ENCODE peak calls at places on chromosomes 2 and 18, in five cellular contexts. One of them, this sample, is unnamed.

GRCh38 chr18:23682472-23682871 is 6.8 kb upstream of the LAMA3 start:
- DNase-seq in substantia nigra: no peak
- DNase-seq in globus pallidus: no peak
- DNase-seq in left ventricle myocardium inferior: no peak
- DNase-seq in WTC11: no peak
- DNase-seq in this sample: no peak

GRCh38 chr2:96124406-96125265 is 8.3 kb upstream of the ADRA2B start:
- DNase-seq in substantia nigra: no peak
- DNase-seq in globus pallidus: no peak
- DNase-seq in left ventricle myocardium inferior: no peak
- DNase-seq in WTC11: no peak
- DNase-seq in this sample: no peak

GRCh38 chr2:111227716-111228141 is 107.0 kb downstream of the BCL2L11 start:
- DNase-seq in substantia nigra: no peak
- DNase-seq in globus pallidus: no peak
- DNase-seq in left ventricle myocardium inferior: no peak
- DNase-seq in WTC11: peak
- DNase-seq in this sample: no peak

GRCh38 chr2:29663266-29663665 is 258.1 kb downstream of the ALK start:
- DNase-seq in substantia nigra: no peak
- DNase-seq in globus pallidus: no peak
- DNase-seq in left ventricle myocardium inferior: no peak
- DNase-seq in WTC11: no peak
- DNase-seq in this sample: no peak

GRCh38 chr18:35005963-35006577 is 35.1 kb upstream of the MAPRE2 start:
- DNase-seq in substantia nigra: no peak
- DNase-seq in globus pallidus: peak
- DNase-seq in left ventricle myocardium inferior: no peak
- DNase-seq in WTC11: no peak
- DNase-seq in this sample: no peak

GRCh38 chr2:95158441-95158840 is 1.2 kb downstream of the ZNF514 start:
- DNase-seq in substantia nigra: no peak
- DNase-seq in globus pallidus: no peak
- DNase-seq in left ventricle myocardium inferior: no peak
- DNase-seq in WTC11: no peak
- DNase-seq in this sample: no peak

GRCh38 chr2:70988726-70989648 is 5.7 kb downstream of the TEX261 start:
- DNase-seq in substantia nigra: no peak
- DNase-seq in globus pallidus: no peak
- DNase-seq in left ventricle myocardium inferior: no peak
- DNase-seq in WTC11: no peak
- DNase-seq in this sample: peak

GRCh38 chr2:239791727-239792648 is 233.2 kb downstream of the NDUFA10 start:
- DNase-seq in substantia nigra: no peak
- DNase-seq in globus pallidus: no peak
- DNase-seq in left ventricle myocardium inferior: no peak
- DNase-seq in WTC11: no peak
- DNase-seq in this sample: peak

GRCh38 chr18:75735291-75735690 is 307.8 kb upstream of the SMIM21 start:
- DNase-seq in substantia nigra: no peak
- DNase-seq in globus pallidus: no peak
- DNase-seq in left ventricle myocardium inferior: no peak
- DNase-seq in WTC11: no peak
- DNase-seq in this sample: no peak

GRCh38 chr2:227871375-227871788 is at the start of gene DAW1:
- DNase-seq in substantia nigra: peak
- DNase-seq in globus pallidus: no peak
- DNase-seq in left ventricle myocardium inferior: peak
- DNase-seq in WTC11: peak
- DNase-seq in this sample: peak

GRCh38 chr2:32812316-32812715 is 134.4 kb upstream of the LTBP1 start:
- DNase-seq in substantia nigra: no peak
- DNase-seq in globus pallidus: no peak
- DNase-seq in left ventricle myocardium inferior: no peak
- DNase-seq in WTC11: no peak
- DNase-seq in this sample: no peak

GRCh38 chr18:36536426-36536825 is 238.9 kb downstream of the FHOD3 start:
- DNase-seq in substantia nigra: no peak
- DNase-seq in globus pallidus: no peak
- DNase-seq in left ventricle myocardium inferior: no peak
- DNase-seq in WTC11: peak
- DNase-seq in this sample: no peak

GRCh38 chr2:239357954-239358754 is 42.7 kb downstream of the HDAC4 start:
- DNase-seq in substantia nigra: no peak
- DNase-seq in globus pallidus: peak
- DNase-seq in left ventricle myocardium inferior: no peak
- DNase-seq in WTC11: no peak
- DNase-seq in this sample: peak

GRCh38 chr2:26555246-26556133 is 77.6 kb upstream of the OTOF start:
- DNase-seq in substantia nigra: no peak
- DNase-seq in globus pallidus: no peak
- DNase-seq in left ventricle myocardium inferior: no peak
- DNase-seq in WTC11: no peak
- DNase-seq in this sample: peak

GRCh38 chr2:109062558-109063325 is 66.3 kb upstream of the SH3RF3 start:
- DNase-seq in substantia nigra: no peak
- DNase-seq in globus pallidus: no peak
- DNase-seq in left ventricle myocardium inferior: no peak
- DNase-seq in WTC11: no peak
- DNase-seq in this sample: no peak

GRCh38 chr2:124333789-124334188 is 308.7 kb downstream of the CNTNAP5 start:
- DNase-seq in substantia nigra: no peak
- DNase-seq in globus pallidus: no peak
- DNase-seq in left ventricle myocardium inferior: no peak
- DNase-seq in WTC11: no peak
- DNase-seq in this sample: no peak